ENCODE peak calls at places on chromosome 13, in six cellular contexts. One of them, this sample, is unnamed.

GRCh38 chr13:37076818-37077217 is 17.3 kb upstream of the SUPT20H start:
- DNase-seq in body of pancreas: no peak
- DNase-seq in NCI-H1417: no peak
- DNase-seq in MG63: no peak
- DNase-seq in RWPE1: no peak
- DNase-seq in activated T-helper 1 cell treated with Interleukin-2 at 50 U/mL for 16 hours: no peak
- DNase-seq in this sample: no peak

GRCh38 chr13:66195238-66195637 is 1034.9 kb downstream of the PCDH9 start:
- DNase-seq in MG63: no peak
- DNase-seq in NCI-H1417: no peak
- DNase-seq in body of pancreas: no peak
- DNase-seq in RWPE1: no peak
- DNase-seq in activated T-helper 1 cell treated with Interleukin-2 at 50 U/mL for 16 hours: no peak
- DNase-seq in this sample: no peak

GRCh38 chr13:51177188-51177587 is 45.0 kb upstream of the FAM124A start:
- DNase-seq in MG63: no peak
- DNase-seq in body of pancreas: no peak
- DNase-seq in activated T-helper 1 cell treated with Interleukin-2 at 50 U/mL for 16 hours: no peak
- DNase-seq in NCI-H1417: no peak
- DNase-seq in RWPE1: no peak
- DNase-seq in this sample: no peak

GRCh38 chr13:30159446-30159839 is 147.9 kb downstream of the KATNAL1 start:
- DNase-seq in activated T-helper 1 cell treated with Interleukin-2 at 50 U/mL for 16 hours: no peak
- DNase-seq in body of pancreas: no peak
- DNase-seq in MG63: peak; percentile 58
- DNase-seq in RWPE1: peak; percentile 13
- DNase-seq in NCI-H1417: no peak
- DNase-seq in this sample: peak; percentile 87

GRCh38 chr13:43309301-43309700 is 285.9 kb downstream of the DNAJC15 start:
- DNase-seq in MG63: peak; percentile 9
- DNase-seq in NCI-H1417: no peak
- DNase-seq in RWPE1: no peak
- DNase-seq in body of pancreas: no peak
- DNase-seq in activated T-helper 1 cell treated with Interleukin-2 at 50 U/mL for 16 hours: no peak
- DNase-seq in this sample: no peak

GRCh38 chr13:94346261-94347019 is 133.0 kb downstream of the DCT start:
- DNase-seq in activated T-helper 1 cell treated with Interleukin-2 at 50 U/mL for 16 hours: no peak
- DNase-seq in body of pancreas: no peak
- DNase-seq in MG63: no peak
- DNase-seq in NCI-H1417: no peak
- DNase-seq in RWPE1: no peak
- DNase-seq in this sample: no peak

GRCh38 chr13:30276178-30276577 is 31.2 kb downstream of the KATNAL1 start:
- DNase-seq in NCI-H1417: no peak
- DNase-seq in MG63: no peak
- DNase-seq in activated T-helper 1 cell treated with Interleukin-2 at 50 U/mL for 16 hours: no peak
- DNase-seq in RWPE1: no peak
- DNase-seq in body of pancreas: no peak
- DNase-seq in this sample: no peak

GRCh38 chr13:24997367-24997967 is 98.5 kb upstream of the PABPC3 start:
- DNase-seq in activated T-helper 1 cell treated with Interleukin-2 at 50 U/mL for 16 hours: no peak
- DNase-seq in NCI-H1417: peak; percentile 21
- DNase-seq in body of pancreas: no peak
- DNase-seq in RWPE1: peak; percentile 10
- DNase-seq in MG63: no peak
- DNase-seq in this sample: peak; percentile 40

GRCh38 chr13:102170295-102170694 is 231.6 kb downstream of the FGF14 start:
- DNase-seq in activated T-helper 1 cell treated with Interleukin-2 at 50 U/mL for 16 hours: no peak
- DNase-seq in NCI-H1417: no peak
- DNase-seq in body of pancreas: no peak
- DNase-seq in MG63: no peak
- DNase-seq in RWPE1: no peak
- DNase-seq in this sample: no peak

GRCh38 chr13:99176309-99177276 is 24.1 kb upstream of the UBAC2 start:
- DNase-seq in NCI-H1417: peak; percentile 86
- DNase-seq in MG63: peak; percentile 42
- DNase-seq in RWPE1: peak; percentile 75
- DNase-seq in activated T-helper 1 cell treated with Interleukin-2 at 50 U/mL for 16 hours: peak; percentile 54
- DNase-seq in body of pancreas: peak; percentile 83
- DNase-seq in this sample: peak; percentile 51

GRCh38 chr13:29195459-29195858 is 375.3 kb downstream of the MTUS2 start:
- DNase-seq in RWPE1: no peak
- DNase-seq in body of pancreas: no peak
- DNase-seq in NCI-H1417: no peak
- DNase-seq in MG63: no peak
- DNase-seq in activated T-helper 1 cell treated with Interleukin-2 at 50 U/mL for 16 hours: no peak
- DNase-seq in this sample: no peak

GRCh38 chr13:93262729-93263128 is 36.1 kb downstream of the GPC6 start:
- DNase-seq in body of pancreas: no peak
- DNase-seq in MG63: peak; percentile 39
- DNase-seq in NCI-H1417: peak; percentile 26
- DNase-seq in RWPE1: peak; percentile 53
- DNase-seq in activated T-helper 1 cell treated with Interleukin-2 at 50 U/mL for 16 hours: no peak
- DNase-seq in this sample: no peak

GRCh38 chr13:97295279-97296182 is 73.4 kb downstream of the MBNL2 start:
- DNase-seq in MG63: peak; percentile 6
- DNase-seq in RWPE1: peak; percentile 80
- DNase-seq in NCI-H1417: no peak
- DNase-seq in body of pancreas: no peak
- DNase-seq in activated T-helper 1 cell treated with Interleukin-2 at 50 U/mL for 16 hours: no peak
- DNase-seq in this sample: peak; percentile 85

GRCh38 chr13:49214917-49215376 is 5.2 kb upstream of the MLNR start:
- DNase-seq in activated T-helper 1 cell treated with Interleukin-2 at 50 U/mL for 16 hours: peak; percentile 18
- DNase-seq in body of pancreas: peak; percentile 39
- DNase-seq in RWPE1: no peak
- DNase-seq in NCI-H1417: no peak
- DNase-seq in MG63: no peak
- DNase-seq in this sample: peak; percentile 46

GRCh38 chr13:102028846-102029245 is 373.0 kb downstream of the FGF14 start:
- DNase-seq in activated T-helper 1 cell treated with Interleukin-2 at 50 U/mL for 16 hours: no peak
- DNase-seq in MG63: no peak
- DNase-seq in NCI-H1417: peak; percentile 96
- DNase-seq in RWPE1: no peak
- DNase-seq in body of pancreas: no peak
- DNase-seq in this sample: no peak